ENCODE peak calls at places on chromosomes 16 and 17, in nine cellular contexts. T is C1 segment of cervical spinal cord, F is HS-5, X is anterior cingulate cortex, W is SHP77, L is mammary epithelial cell, U is NCI-H774, K is ELF-1, N is RPMI8226. S is an unnamed sample.

GRCh38 chr17:83155128-83156081 is 76.0 kb downstream of the METRNL start:
- DNase-seq in X (no peak), L (no peak), W (no peak), K (no peak), F (no peak), U (no peak), N (peak; percentile 78), T (no peak), S (no peak)

GRCh38 chr16:1407749-1408148 is 6.8 kb downstream of the UNKL start:
- DNase-seq in U (no peak), N (no peak), F (no peak), T (no peak), W (no peak), K (no peak), L (no peak), X (no peak), S (no peak)

GRCh38 chr16:68416057-68417046 is 32.0 kb downstream of the SMPD3 start:
- DNase-seq in T (no peak), W (no peak), X (no peak), N (peak; percentile 36), U (peak; percentile 80), F (no peak), K (no peak), L (no peak), S (peak; percentile 97)

GRCh38 chr16:17989255-17989654 is 347.3 kb downstream of the NPIPA8 start:
- DNase-seq in W (no peak), N (no peak), U (no peak), K (no peak), X (no peak), T (no peak), L (no peak), F (no peak), S (no peak)

GRCh38 chr17:74779948-74780400 is 3.8 kb upstream of the NAT9 start:
- DNase-seq in F (no peak), W (no peak), N (no peak), L (no peak), T (no peak), X (no peak), U (no peak), K (no peak), S (no peak)

GRCh38 chr16:5639531-5639930 is 541.9 kb upstream of the EEF2KMT start:
- DNase-seq in W (no peak), K (no peak), N (no peak), U (no peak), L (no peak), F (no peak), X (no peak), T (no peak), S (no peak)

GRCh38 chr17:71409712-71410111 is 711.1 kb upstream of the SOX9 start:
- DNase-seq in W (no peak), F (peak; percentile 89), K (no peak), U (no peak), X (no peak), N (no peak), L (peak; percentile 97), T (no peak), S (no peak)

GRCh38 chr17:40309938-40310510 is 1.0 kb downstream of the RARA start:
- DNase-seq in L (no peak), F (no peak), K (no peak), N (peak; percentile 37), W (no peak), T (no peak), U (no peak), X (no peak), S (no peak)

GRCh38 chr17:4897785-4898184 is 1.6 kb upstream of the C17orf107 start:
- DNase-seq in X (no peak), L (no peak), T (no peak), K (no peak), U (no peak), F (no peak), N (no peak), W (no peak), S (no peak)

GRCh38 chr17:40827746-40828453 is 5.5 kb upstream of the KRT10 start:
- DNase-seq in T (no peak), N (no peak), U (no peak), W (no peak), X (no peak), L (peak; percentile 74), K (no peak), F (no peak), S (no peak)